ENCODE peak calls at places on chromosomes 11 and 22, in six cellular contexts. M is spleen, O is GM12891, F is suprapubic skin, Z is GM12878, S is heart left ventricle. L is an unnamed sample.

GRCh38 chr11:97280347-97280746 is 890.5 kb downstream of the JRKL start:
- DNase-seq in O (no peak), M (no peak), S (no peak), Z (no peak), F (no peak), L (no peak)

GRCh38 chr22:50608996-50609395 is 8.4 kb downstream of the MAPK8IP2 start:
- DNase-seq in M (peak), Z (no peak), O (no peak), S (no peak), F (no peak), L (no peak)

GRCh38 chr11:75259711-75260110 is 19.1 kb downstream of the TPBGL start:
- DNase-seq in O (no peak), F (peak), M (peak), Z (no peak), S (no peak), L (peak)

GRCh38 chr22:22123118-22123959 is 121.2 kb upstream of the VPREB1 start:
- DNase-seq in S (no peak), M (no peak), F (no peak), Z (no peak), O (no peak), L (no peak)

GRCh38 chr11:70082829-70083228 is 4.7 kb downstream of the ANO1 start:
- DNase-seq in F (no peak), Z (no peak), O (no peak), S (peak), M (no peak), L (no peak)

GRCh38 chr11:75406338-75406777 is 7.0 kb downstream of the RPS3 start:
- DNase-seq in M (peak), S (no peak), O (no peak), Z (no peak), F (no peak), L (no peak)

GRCh38 chr11:134155946-134156865 is 67.6 kb downstream of the NCAPD3 start:
- DNase-seq in Z (no peak), F (no peak), S (no peak), O (no peak), M (no peak), L (no peak)

GRCh38 chr11:120830092-120830491 is 193.8 kb upstream of the TBCEL start:
- DNase-seq in F (no peak), S (no peak), M (peak), O (no peak), Z (no peak), L (no peak)

GRCh38 chr11:103536335-103536722 is 427.1 kb downstream of the DYNC2H1 start:
- DNase-seq in F (no peak), M (no peak), O (no peak), Z (no peak), S (no peak), L (no peak)

GRCh38 chr11:17765381-17766359 is 31.1 kb downstream of the KCNC1 start:
- DNase-seq in O (no peak), M (peak), F (no peak), Z (no peak), S (no peak), L (no peak)

GRCh38 chr11:17828311-17828751 is 93.8 kb downstream of the KCNC1 start:
- DNase-seq in M (no peak), Z (no peak), F (no peak), S (peak), O (no peak), L (peak)

GRCh38 chr11:18010271-18010670 is 2.6 kb downstream of the SERGEF start:
- DNase-seq in M (no peak), S (no peak), Z (no peak), F (no peak), O (no peak), L (no peak)

GRCh38 chr11:10693509-10694071 is at the start of gene IRAG1:
- DNase-seq in M (no peak), O (no peak), F (peak), S (peak), Z (no peak), L (peak)

GRCh38 chr22:40247976-40248375 is 70.3 kb downstream of the TNRC6B start:
- DNase-seq in S (no peak), M (no peak), Z (no peak), F (no peak), O (no peak), L (no peak)

GRCh38 chr22:29167032-29167911 is 38.4 kb upstream of the EMID1 start:
- DNase-seq in S (peak), O (peak), Z (peak), M (peak), F (peak), L (no peak)

GRCh38 chr22:31504282-31504681 is 7.9 kb downstream of the SFI1 start:
- DNase-seq in M (no peak), Z (no peak), O (no peak), F (no peak), S (no peak), L (no peak)

GRCh38 chr22:42072606-42073330 is 1.3 kb upstream of the PHETA2 start:
- DNase-seq in F (no peak), M (peak), O (no peak), Z (no peak), S (no peak), L (no peak)

GRCh38 chr11:12042215-12042676 is 33.8 kb upstream of the DKK3 start:
- DNase-seq in M (no peak), S (no peak), O (no peak), F (no peak), Z (no peak), L (no peak)

GRCh38 chr22:46830001-46830715 is 67.7 kb downstream of the TBC1D22A start:
- DNase-seq in O (no peak), Z (no peak), F (no peak), S (peak), M (peak), L (no peak)

GRCh38 chr11:34899633-34900016 is 16.6 kb downstream of the APIP start:
- DNase-seq in M (no peak), F (no peak), Z (no peak), O (no peak), S (no peak), L (no peak)

GRCh38 chr11:116413861-116414260 is 358.9 kb downstream of the BUD13 start:
- DNase-seq in M (no peak), S (no peak), F (no peak), Z (no peak), O (no peak), L (no peak)

GRCh38 chr11:72391638-72392423 is 42.5 kb downstream of the CLPB start:
- DNase-seq in O (peak), F (no peak), M (no peak), Z (peak), S (no peak), L (no peak)

GRCh38 chr22:49636214-49636613 is 191.5 kb downstream of the BRD1 start:
- DNase-seq in F (no peak), M (no peak), Z (no peak), O (no peak), S (no peak), L (no peak)

GRCh38 chr22:45302751-45303150 is 7.0 kb upstream of the FAM118A start:
- DNase-seq in O (no peak), M (no peak), Z (no peak), S (no peak), F (no peak), L (no peak)

GRCh38 chr22:42317691-42318547 is 47.5 kb upstream of the TCF20 start:
- DNase-seq in F (no peak), Z (no peak), O (no peak), S (no peak), M (no peak), L (peak)

GRCh38 chr11:86003654-86004053 is 65.2 kb downstream of the PICALM start:
- DNase-seq in Z (no peak), S (no peak), O (no peak), M (no peak), F (no peak), L (no peak)

GRCh38 chr11:31702966-31703365 is 108.2 kb downstream of the PAX6 start:
- DNase-seq in M (no peak), F (no peak), Z (no peak), O (no peak), S (no peak), L (no peak)

GRCh38 chr11:7688238-7688826 is 15.0 kb upstream of the CYB5R2 start:
- DNase-seq in M (no peak), S (no peak), F (no peak), O (no peak), Z (no peak), L (no peak)

GRCh38 chr11:74634537-74634936 is 42.2 kb downstream of the POLD3 start:
- DNase-seq in M (no peak), Z (no peak), S (no peak), O (no peak), F (no peak), L (peak)

GRCh38 chr22:50399751-50400331 is 56.7 kb downstream of the PPP6R2 start:
- DNase-seq in Z (no peak), O (no peak), M (peak), F (no peak), S (peak), L (no peak)

GRCh38 chr11:131491503-131491902 is 121.1 kb downstream of the NTM start:
- DNase-seq in O (no peak), S (no peak), M (no peak), Z (no peak), F (no peak), L (no peak)

DNA sequence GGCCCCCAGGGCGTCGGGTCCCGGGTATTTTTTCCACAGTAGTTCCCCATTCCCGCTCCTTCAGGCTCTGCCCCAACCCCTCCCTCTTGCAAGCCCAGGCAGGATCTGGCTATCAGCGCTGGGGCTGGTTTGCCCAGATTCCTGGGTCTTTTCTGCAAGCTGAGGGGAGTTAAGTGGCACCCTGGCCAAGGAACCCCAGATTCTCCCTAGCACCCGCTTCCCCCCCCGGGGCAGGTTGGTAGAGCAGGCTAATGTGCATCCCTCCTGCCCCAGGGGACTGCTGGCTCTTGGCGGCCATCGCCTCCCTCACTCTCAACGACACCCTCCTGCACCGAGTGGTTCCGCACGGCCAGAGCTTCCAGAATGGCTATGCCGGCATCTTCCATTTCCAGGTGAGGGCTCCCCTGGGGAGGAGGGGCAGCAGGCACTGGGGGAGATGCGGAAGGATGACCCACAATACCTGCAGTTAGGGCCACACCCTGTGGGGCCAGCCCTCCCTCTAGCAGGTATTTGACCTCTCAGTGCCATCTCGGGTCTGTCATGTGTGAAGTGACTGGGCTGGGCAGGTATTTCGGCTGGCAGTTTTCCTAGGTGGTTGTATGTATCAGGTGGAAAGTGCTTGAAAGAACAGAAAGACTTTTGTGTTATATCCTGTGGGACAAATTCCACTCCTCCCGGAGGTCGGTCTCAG is 1.6 kb downstream of the CAPN1 start:
- DNase-seq in O (no peak), F (no peak), Z (no peak), S (no peak), M (no peak), L (no peak)
- TF ChIP-seq POLR2A in O (no peak), F (no peak), Z (no peak), S (no peak), M (no peak), L (no peak)

DNA sequence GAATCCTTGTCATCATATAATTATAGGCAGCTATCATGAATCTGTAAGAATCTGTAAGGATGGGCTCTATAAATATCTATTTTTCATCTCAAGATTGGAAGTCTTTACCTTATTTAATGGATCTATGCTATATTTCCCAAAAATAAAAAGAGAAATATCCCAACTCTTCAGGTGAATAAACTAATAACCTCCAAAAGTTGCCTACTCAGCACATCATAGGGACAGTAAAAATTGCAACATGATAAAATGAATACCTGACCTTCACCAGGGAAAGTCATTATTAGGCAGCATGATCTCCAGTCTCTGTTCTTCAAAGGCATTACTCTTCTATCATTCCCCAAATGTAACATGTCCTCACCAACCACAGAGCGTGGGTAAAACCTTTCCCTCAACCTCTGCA is 277.3 kb downstream of the RAB38 start:
- DNase-seq in F (no peak), S (no peak), M (no peak), O (no peak), Z (no peak), L (no peak)
- TF ChIP-seq POLR2A in F (no peak), S (no peak), M (no peak), O (no peak), Z (no peak), L (no peak)

DNA sequence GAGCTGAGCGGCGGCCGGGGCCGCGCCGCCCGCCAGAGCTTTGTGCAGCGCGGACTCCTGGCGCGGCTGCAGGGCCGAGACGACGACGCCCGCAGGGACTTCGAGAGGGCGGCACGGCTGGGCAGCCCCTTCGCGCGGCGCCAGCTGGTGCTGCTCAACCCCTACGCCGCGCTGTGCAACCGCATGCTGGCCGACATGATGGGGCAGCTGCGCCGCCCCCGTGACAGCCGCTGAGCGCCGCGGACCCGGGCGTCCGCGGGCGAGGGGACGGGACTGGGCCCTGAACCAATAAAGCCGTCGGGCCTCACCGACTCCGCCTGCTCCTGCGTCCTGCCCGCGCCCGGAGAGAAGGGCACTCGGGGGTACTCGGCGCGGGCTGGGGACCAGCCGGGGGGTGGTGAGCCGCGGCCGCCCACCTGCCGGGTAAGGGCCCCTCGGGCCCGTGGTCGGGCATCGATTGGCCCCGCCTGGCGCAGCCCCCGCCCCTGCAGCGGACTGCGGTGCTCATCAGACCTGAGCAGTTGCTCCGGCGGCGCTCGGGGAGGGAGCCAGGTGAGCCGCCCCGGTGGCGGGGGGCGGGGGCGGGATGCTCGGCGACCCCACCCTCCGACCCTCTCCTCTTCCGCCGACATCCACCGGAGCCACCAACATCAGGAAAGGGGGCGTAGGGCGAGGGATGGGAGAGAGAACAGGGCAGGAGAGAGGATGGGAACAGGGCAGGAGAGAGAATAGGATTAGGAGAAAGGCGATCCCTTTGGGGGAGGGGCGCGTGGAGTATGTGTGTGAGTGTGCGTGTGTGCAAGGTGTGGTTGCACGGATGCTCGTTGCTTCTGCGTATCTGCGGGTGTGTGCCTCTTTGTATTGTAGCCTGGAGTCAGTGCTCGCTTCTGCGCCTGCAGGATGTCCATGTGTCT is at the start of gene TMEM25:
- DNase-seq in S (peak), M (peak), O (peak), F (peak), Z (no peak), L (peak)
- TF ChIP-seq POLR2A in S (no peak), M (peak), O (no peak), F (no peak), Z (peak), L (no peak)

GRCh38 chr11:1860108-1860507 is 7.2 kb downstream of the LSP1 start:
- DNase-seq in O (no peak), S (no peak), M (no peak), F (no peak), Z (no peak), L (no peak)

GRCh38 chr11:1856306-1857005 is 3.6 kb downstream of the LSP1 start:
- DNase-seq in F (no peak), O (no peak), S (no peak), M (peak), Z (no peak), L (no peak)

GRCh38 chr11:1858154-1858553 is 5.3 kb downstream of the LSP1 start:
- DNase-seq in F (no peak), Z (no peak), S (no peak), O (no peak), M (peak), L (no peak)

GRCh38 chr11:1857064-1857463 is 4.2 kb downstream of the LSP1 start:
- DNase-seq in F (no peak), O (no peak), S (no peak), Z (no peak), M (peak), L (no peak)

GRCh38 chr11:1858576-1858975 is 5.7 kb downstream of the LSP1 start:
- DNase-seq in S (no peak), O (no peak), Z (no peak), M (peak), F (no peak), L (no peak)
- TF ChIP-seq POLR2A in S (no peak), O (no peak), Z (peak), M (no peak), F (no peak), L (no peak)

DNA sequence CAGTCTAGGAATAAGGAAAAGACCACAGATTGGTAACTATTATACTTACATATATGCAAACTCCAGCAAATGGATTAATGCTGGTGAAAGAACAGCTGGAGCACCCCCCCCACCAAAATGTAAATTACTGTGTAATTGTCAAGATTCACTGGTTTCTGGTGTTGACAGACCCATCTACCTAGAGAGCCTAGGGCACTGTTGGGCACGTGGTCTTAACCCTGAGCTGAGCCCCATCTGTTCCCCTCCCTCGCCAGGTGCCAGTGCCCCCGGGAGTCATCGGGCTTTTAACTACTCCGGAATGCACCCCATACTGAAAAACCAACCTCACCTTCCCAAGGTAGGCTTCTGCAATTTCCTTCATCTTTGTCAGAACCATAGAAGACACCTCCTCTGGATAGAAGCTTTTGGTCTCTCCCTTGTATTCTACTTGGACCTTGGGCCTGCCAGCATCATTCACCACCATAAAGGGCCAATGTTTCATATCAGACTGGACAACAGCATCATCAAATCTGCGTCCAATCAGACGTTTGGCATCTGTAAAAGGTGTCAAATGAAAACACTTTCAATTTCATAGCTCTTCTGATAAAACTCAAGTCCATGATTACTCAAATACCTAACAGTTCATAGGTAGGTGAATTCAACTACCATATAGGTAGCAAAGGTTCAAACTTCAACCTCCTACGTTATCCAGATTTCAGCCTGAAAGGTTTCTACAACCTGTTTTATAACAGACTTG is 1.5 kb downstream of the HSPA8 start:
- DNase-seq in S (no peak), F (no peak), O (no peak), Z (no peak), M (no peak), L (no peak)
- TF ChIP-seq POLR2A in S (no peak), F (no peak), O (peak), Z (peak), M (no peak), L (no peak)

GRCh38 chr22:28029201-28029948 is 110.3 kb upstream of the PITPNB start:
- DNase-seq in F (peak), O (no peak), S (peak), Z (no peak), M (peak), L (no peak)
- TF ChIP-seq POLR2A in F (no peak), O (no peak), S (no peak), Z (no peak), M (no peak), L (no peak)

DNA sequence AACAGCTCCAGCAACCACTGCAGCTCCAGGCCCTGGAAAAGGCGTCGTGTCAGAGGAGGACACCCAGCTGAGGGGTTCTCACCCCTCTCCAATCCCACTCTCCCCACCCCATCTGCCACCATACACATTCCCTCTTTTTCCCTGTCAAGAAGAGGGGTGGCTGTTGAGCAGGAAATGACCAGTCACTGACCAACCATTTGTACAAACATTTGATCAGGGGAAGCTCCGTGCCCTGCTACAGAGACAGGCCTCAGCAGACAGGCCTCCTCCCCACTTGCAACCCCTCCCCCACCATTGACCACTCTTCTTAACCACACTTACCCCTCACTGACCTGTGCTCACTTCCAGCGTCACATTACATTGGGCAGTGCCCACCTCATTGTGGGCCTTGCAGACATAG is 2.3 kb upstream of the VSIG2 start:
- DNase-seq in Z (no peak), S (no peak), F (no peak), O (no peak), M (no peak), L (no peak)
- TF ChIP-seq POLR2A in Z (no peak), S (no peak), F (no peak), O (no peak), M (no peak), L (no peak)

GRCh38 chr11:65606876-65607613 is 7.0 kb downstream of the MAP3K11 start:
- DNase-seq in Z (no peak), F (peak), S (peak), O (peak), M (peak), L (peak)
- TF ChIP-seq POLR2A in Z (no peak), F (no peak), S (no peak), O (no peak), M (no peak), L (peak)

DNA sequence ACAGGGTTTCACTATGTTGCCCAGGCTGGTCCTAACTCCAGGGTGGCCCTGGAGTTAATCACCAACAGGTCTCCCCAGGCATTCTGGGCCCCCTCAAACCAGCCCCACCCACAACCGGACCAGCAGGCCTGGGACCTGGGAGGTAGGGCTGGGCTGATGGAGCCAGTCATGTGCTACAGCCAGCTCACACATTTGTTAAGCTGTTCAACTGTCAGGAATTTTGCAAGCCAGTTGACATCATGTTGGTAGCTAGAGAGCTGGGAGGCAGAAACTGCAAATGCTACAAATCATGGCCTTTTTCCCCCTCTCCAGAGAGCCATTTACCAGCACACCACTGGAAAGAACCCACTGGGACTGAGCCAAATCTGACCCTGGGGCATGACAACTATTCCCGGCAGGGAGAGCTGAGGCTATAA is 6.8 kb downstream of the ARHGAP1 start:
- DNase-seq in Z (no peak), O (no peak), S (no peak), F (no peak), M (no peak), L (peak)
- TF ChIP-seq POLR2A in Z (no peak), O (no peak), S (no peak), F (no peak), M (no peak), L (no peak)

L was measured in uterus.